ENCODE peak calls at places on chromosome 2, in nine cellular contexts. U is NB4, T is endothelial cell of umbilical vein, G is A549, A is suprapubic skin, E is Peyer's patch, L is esophagus squamous epithelium, I is H54, Z is uterus. K is an unnamed sample.

GRCh38 chr2:107383706-107384105 is 443.0 kb upstream of the RGPD4 start:
- DNase-seq in U (no peak), T (no peak), G (no peak), A (no peak), E (no peak), L (no peak), I (no peak), Z (no peak), K (no peak)

GRCh38 chr2:3435440-3435839 is 55.9 kb downstream of the TRAPPC12 start:
- DNase-seq in U (no peak), T (no peak), G (no peak), A (no peak), E (no peak), L (no peak), I (no peak), Z (no peak), K (no peak)

GRCh38 chr2:48112911-48113687 is 206.8 kb upstream of the FBXO11 start:
- DNase-seq in U (peak; percentile 94), T (no peak), G (peak; percentile 21), A (no peak), E (no peak), L (no peak), I (no peak), Z (no peak), K (no peak)

GRCh38 chr2:129803067-129803466 is 176.4 kb upstream of the RAB6C start:
- DNase-seq in U (no peak), T (no peak), G (no peak), A (no peak), E (no peak), L (no peak), I (no peak), Z (no peak), K (no peak)

GRCh38 chr2:22843919-22844537 is 541.0 kb upstream of the KLHL29 start:
- DNase-seq in U (no peak), T (no peak), G (no peak), A (no peak), E (no peak), L (no peak), I (no peak), Z (no peak), K (no peak)

GRCh38 chr2:215271466-215271865 is 40.4 kb upstream of the ATIC start:
- DNase-seq in U (no peak), T (no peak), G (no peak), A (no peak), E (no peak), L (no peak), I (no peak), Z (no peak), K (no peak)

GRCh38 chr2:189082576-189082975 is 97.0 kb downstream of the COL5A2 start:
- DNase-seq in U (no peak), T (no peak), G (no peak), A (no peak), E (no peak), L (no peak), I (no peak), Z (no peak), K (no peak)

GRCh38 chr2:128513416-128514283 is 195.0 kb upstream of the HS6ST1 start:
- DNase-seq in U (peak; percentile 76), T (no peak), G (no peak), A (peak; percentile 58), E (peak; percentile 51), L (no peak), I (no peak), Z (no peak), K (no peak)

GRCh38 chr2:14942991-14943390 is 310.5 kb downstream of the LRATD1 start:
- DNase-seq in U (no peak), T (no peak), G (no peak), A (no peak), E (no peak), L (no peak), I (no peak), Z (no peak), K (no peak)

GRCh38 chr2:234991793-234992192 is 40.0 kb downstream of the SH3BP4 start:
- DNase-seq in U (no peak), T (no peak), G (no peak), A (no peak), E (no peak), L (no peak), I (no peak), Z (no peak), K (no peak)

GRCh38 chr2:223580951-223581350 is 21.2 kb downstream of the SCG2 start:
- DNase-seq in U (no peak), T (no peak), G (peak; percentile 43), A (no peak), E (no peak), L (no peak), I (peak; percentile 21), Z (no peak), K (peak; percentile 5)

DNA sequence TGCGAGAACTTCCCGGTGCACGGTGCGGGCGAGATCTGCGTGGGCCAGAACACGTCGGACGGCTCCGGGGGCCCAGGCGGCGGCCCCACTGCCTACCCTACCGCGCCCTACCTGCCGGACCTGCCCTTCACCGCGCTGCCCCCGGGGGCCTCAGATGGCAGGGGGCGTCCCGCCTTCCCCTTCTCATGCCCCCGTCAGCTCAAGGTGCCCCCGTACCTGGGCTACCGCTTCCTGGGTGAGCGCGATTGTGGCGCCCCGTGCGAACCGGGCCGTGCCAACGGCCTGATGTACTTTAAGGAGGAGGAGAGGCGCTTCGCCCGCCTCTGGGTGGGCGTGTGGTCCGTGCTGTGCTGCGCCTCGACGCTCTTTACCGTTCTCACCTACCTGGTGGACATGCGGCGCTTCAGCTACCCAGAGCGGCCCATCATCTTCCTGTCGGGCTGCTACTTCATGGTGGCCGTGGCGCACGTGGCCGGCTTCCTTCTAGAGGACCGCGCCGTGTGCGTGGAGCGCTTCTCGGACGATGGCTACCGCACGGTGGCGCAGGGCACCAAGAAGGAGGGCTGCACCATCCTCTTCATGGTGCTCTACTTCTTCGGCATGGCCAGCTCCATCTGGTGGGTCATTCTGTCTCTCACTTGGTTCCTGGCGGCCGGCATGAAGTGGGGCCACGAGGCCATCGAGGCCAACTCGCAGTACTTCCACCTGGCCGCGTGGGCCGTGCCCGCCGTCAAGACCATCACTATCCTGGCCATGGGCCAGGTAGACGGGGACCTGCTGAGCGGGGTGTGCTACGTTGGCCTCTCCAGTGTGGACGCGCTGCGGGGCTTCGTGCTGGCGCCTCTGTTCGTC is 1.7 kb downstream of the FZD7 start:
- DNase-seq in U (no peak), T (no peak), G (no peak), A (peak; percentile 72), E (no peak), L (no peak), I (no peak), Z (peak; percentile 63), K (peak; percentile 49)
- TF ChIP-seq POLR2A in U (no peak), T (no peak), G (no peak), A (no peak), E (no peak), L (no peak), I (no peak), Z (no peak), K (no peak)

GRCh38 chr2:62501794-62502500 is 4.0 kb downstream of the TMEM17 start:
- DNase-seq in U (no peak), T (no peak), G (peak; percentile 82), A (no peak), E (no peak), L (no peak), I (no peak), Z (no peak), K (no peak)

GRCh38 chr2:62505109-62505508 is 886 bp downstream of the TMEM17 start:
- DNase-seq in U (peak; percentile 9), T (peak; percentile 26), G (peak; percentile 23), A (no peak), E (no peak), L (no peak), I (no peak), Z (no peak), K (no peak)

GRCh38 chr2:62506421-62506750 is 391 bp upstream of the TMEM17 start:
- DNase-seq in U (no peak), T (no peak), G (no peak), A (no peak), E (no peak), L (no peak), I (no peak), Z (no peak), K (no peak)

GRCh38 chr2:62504657-62505056 is 1.3 kb downstream of the TMEM17 start:
- DNase-seq in U (no peak), T (no peak), G (no peak), A (no peak), E (no peak), L (no peak), I (no peak), Z (no peak), K (no peak)

DNA sequence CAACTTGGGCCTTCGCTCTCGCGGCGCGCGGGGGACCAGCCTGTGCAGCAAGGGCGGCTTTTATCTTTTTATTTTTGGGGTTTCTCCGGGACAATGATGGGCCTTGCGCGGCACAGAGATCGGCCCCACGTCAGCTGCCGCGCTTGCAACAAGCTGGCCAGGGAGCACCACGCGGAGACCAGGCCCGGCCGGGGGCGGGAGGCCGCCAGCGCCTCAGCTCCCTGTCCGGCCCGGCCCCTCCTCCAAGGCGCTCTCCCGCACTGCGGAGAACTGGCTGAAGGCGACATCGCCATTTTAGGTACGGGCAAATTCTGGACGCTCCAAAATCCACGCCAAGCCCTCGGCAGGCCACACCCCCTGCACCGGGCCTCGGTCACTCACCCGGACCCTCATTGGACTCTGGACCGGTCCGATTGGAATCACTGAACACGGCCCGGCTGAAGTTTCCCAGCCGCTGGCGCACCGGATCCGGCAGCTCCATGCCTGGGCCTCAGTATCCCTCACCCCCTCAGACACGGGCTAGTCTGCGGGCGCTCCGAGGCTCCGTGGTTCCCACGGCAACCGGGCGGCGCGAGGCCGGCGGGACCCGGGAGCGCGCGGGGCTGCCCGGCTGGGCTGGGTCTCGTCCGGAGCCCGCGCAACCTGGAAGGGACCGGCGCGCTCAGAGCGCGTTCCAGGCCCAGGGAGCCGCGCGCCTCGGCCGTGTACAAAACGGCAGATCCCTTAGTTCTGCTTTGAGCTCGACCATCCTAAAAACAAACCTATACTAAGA is at the start of gene TMEM17:
- DNase-seq in U (peak; percentile 75), T (peak; percentile 90), G (peak; percentile 97), A (peak; percentile 93), E (peak; percentile 43), L (peak; percentile 16), I (peak; percentile 72), Z (peak; percentile 95), K (peak; percentile 93)
- TF ChIP-seq POLR2A in U (no peak), T (no peak), G (peak; percentile 72), A (no peak), E (peak; percentile 27), L (peak; percentile 15), I (peak; percentile 45), Z (peak; percentile 56), K (no peak)

DNA sequence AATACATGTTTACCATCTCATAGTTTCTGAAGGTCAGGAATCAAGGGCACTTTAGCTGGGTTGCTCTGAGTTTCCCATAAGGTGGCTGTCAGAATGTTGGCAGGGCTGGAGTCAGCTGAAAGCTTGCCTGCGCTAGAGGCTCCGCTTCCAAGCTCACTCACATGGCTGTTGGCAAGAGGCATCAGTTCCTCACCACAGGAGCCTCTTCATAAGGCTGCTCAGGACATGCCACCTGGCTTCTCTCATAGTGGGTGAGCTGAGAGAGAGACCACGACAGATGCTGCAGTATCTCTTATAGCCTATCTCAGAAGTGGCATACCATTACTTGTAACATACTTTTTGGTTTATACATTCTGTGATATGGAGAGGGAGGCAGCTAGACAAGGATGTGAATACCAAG is 7.2 kb downstream of the HADHB start:
- DNase-seq in U (no peak), T (no peak), G (no peak), A (no peak), E (no peak), L (no peak), I (no peak), Z (no peak), K (no peak)
- TF ChIP-seq POLR2A in U (no peak), T (no peak), G (no peak), A (no peak), E (no peak), L (no peak), I (no peak), Z (no peak), K (no peak)

GRCh38 chr2:24820598-24821432 is 27.6 kb downstream of the CENPO start:
- DNase-seq in U (no peak), T (no peak), G (no peak), A (no peak), E (no peak), L (no peak), I (no peak), Z (peak; percentile 9), K (no peak)
- TF ChIP-seq POLR2A in U (no peak), T (no peak), G (no peak), A (no peak), E (no peak), L (no peak), I (no peak), Z (no peak), K (no peak)